ENCODE peak calls at places on chromosomes 13 and 19, in ten cellular contexts. One of them, this sample, is unnamed.

GRCh38 chr19:33348301-33349010 is 25.1 kb upstream of the CEBPG start:
- DNase-seq in CD8-positive, alpha-beta memory T cell: no peak
- DNase-seq in PC-9: no peak
- DNase-seq in MG63: peak
- DNase-seq in fibroblast of lung: no peak
- DNase-seq in mucosa of descending colon: no peak
- DNase-seq in fibroblast of mammary gland: peak
- DNase-seq in AG09309: peak
- DNase-seq in fibroblast of pulmonary artery: peak
- DNase-seq in thyroid gland: peak
- DNase-seq in this sample: no peak

GRCh38 chr19:38319421-38320258 is at the start of gene KCNK6:
- DNase-seq in CD8-positive, alpha-beta memory T cell: peak
- DNase-seq in PC-9: no peak
- DNase-seq in MG63: peak
- DNase-seq in fibroblast of lung: peak
- DNase-seq in mucosa of descending colon: peak
- DNase-seq in fibroblast of mammary gland: peak
- DNase-seq in AG09309: no peak
- DNase-seq in fibroblast of pulmonary artery: peak
- DNase-seq in thyroid gland: peak
- DNase-seq in this sample: no peak

GRCh38 chr19:29694669-29695627 is 20.1 kb downstream of the C19orf12 start:
- DNase-seq in CD8-positive, alpha-beta memory T cell: peak
- DNase-seq in PC-9: peak
- DNase-seq in MG63: peak
- DNase-seq in fibroblast of lung: peak
- DNase-seq in mucosa of descending colon: peak
- DNase-seq in fibroblast of mammary gland: peak
- DNase-seq in AG09309: peak
- DNase-seq in fibroblast of pulmonary artery: peak
- DNase-seq in thyroid gland: peak
- DNase-seq in this sample: no peak

GRCh38 chr13:79429309-79429708 is 23.3 kb upstream of the RBM26 start:
- DNase-seq in CD8-positive, alpha-beta memory T cell: no peak
- DNase-seq in PC-9: no peak
- DNase-seq in MG63: no peak
- DNase-seq in fibroblast of lung: no peak
- DNase-seq in mucosa of descending colon: no peak
- DNase-seq in fibroblast of mammary gland: no peak
- DNase-seq in AG09309: no peak
- DNase-seq in fibroblast of pulmonary artery: no peak
- DNase-seq in thyroid gland: no peak
- DNase-seq in this sample: no peak

GRCh38 chr13:112668924-112669323 is 20.9 kb upstream of the ATP11A start:
- DNase-seq in CD8-positive, alpha-beta memory T cell: no peak
- DNase-seq in PC-9: no peak
- DNase-seq in MG63: no peak
- DNase-seq in fibroblast of lung: no peak
- DNase-seq in mucosa of descending colon: no peak
- DNase-seq in fibroblast of mammary gland: no peak
- DNase-seq in AG09309: no peak
- DNase-seq in fibroblast of pulmonary artery: no peak
- DNase-seq in thyroid gland: no peak
- DNase-seq in this sample: no peak

GRCh38 chr19:660793-661426 is 2.1 kb downstream of the RNF126 start:
- DNase-seq in CD8-positive, alpha-beta memory T cell: no peak
- DNase-seq in PC-9: no peak
- DNase-seq in MG63: no peak
- DNase-seq in fibroblast of lung: no peak
- DNase-seq in mucosa of descending colon: peak
- DNase-seq in fibroblast of mammary gland: no peak
- DNase-seq in AG09309: no peak
- DNase-seq in fibroblast of pulmonary artery: no peak
- DNase-seq in thyroid gland: no peak
- DNase-seq in this sample: no peak

GRCh38 chr19:38839816-38840582 is 8.4 kb upstream of the ECH1 start:
- DNase-seq in CD8-positive, alpha-beta memory T cell: no peak
- DNase-seq in PC-9: no peak
- DNase-seq in MG63: no peak
- DNase-seq in fibroblast of lung: no peak
- DNase-seq in mucosa of descending colon: no peak
- DNase-seq in fibroblast of mammary gland: no peak
- DNase-seq in AG09309: no peak
- DNase-seq in fibroblast of pulmonary artery: no peak
- DNase-seq in thyroid gland: no peak
- DNase-seq in this sample: no peak

GRCh38 chr13:89496478-89496877 is 1825.3 kb downstream of the SLITRK5 start:
- DNase-seq in CD8-positive, alpha-beta memory T cell: no peak
- DNase-seq in PC-9: no peak
- DNase-seq in MG63: no peak
- DNase-seq in fibroblast of lung: no peak
- DNase-seq in mucosa of descending colon: no peak
- DNase-seq in fibroblast of mammary gland: no peak
- DNase-seq in AG09309: no peak
- DNase-seq in fibroblast of pulmonary artery: no peak
- DNase-seq in thyroid gland: no peak
- DNase-seq in this sample: no peak

GRCh38 chr13:79781829-79782540 is 301.0 kb downstream of the NDFIP2 start:
- DNase-seq in CD8-positive, alpha-beta memory T cell: no peak
- DNase-seq in PC-9: no peak
- DNase-seq in MG63: no peak
- DNase-seq in fibroblast of lung: no peak
- DNase-seq in mucosa of descending colon: no peak
- DNase-seq in fibroblast of mammary gland: no peak
- DNase-seq in AG09309: no peak
- DNase-seq in fibroblast of pulmonary artery: no peak
- DNase-seq in thyroid gland: no peak
- DNase-seq in this sample: no peak

DNA sequence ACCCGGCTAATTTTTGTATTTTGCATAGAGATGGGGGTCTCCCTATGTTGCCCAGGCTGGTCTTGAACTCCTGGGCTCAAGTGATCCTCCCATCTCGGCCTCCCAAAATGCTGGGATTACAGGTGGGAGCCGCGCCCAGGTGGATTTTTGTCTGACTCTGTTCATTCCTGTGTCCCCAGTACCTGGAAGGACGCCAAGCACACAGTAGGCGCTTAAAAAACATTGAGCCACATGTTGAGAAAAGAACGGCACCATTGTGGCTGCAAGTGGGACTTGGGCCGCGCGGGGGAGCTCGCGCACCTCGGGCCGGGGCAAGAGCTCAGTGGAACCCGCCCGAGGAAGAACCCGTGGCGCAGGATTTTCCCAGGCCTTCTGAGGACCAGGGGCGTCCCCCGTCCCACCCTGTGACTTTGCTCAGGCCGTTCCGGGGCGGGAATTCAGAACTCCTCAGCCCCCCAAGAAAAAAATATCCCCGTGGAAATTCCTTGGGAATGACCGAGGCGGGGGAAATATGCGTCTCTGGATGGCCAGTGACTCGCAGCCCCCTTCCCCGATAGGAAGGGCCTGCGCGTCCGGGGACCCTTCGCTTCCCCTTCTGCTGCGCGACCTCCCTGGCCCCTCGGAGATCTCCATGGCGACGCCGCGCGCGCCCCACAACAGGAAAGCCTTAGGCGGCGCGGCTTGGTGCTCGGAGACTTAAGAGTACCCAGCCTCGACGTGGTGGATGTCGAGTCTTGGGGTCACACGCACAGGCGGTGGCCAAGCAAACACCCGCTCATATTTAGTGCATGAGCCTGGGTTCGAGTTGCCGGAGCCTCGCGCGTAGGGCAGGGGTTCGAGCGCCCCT is 1.4 kb upstream of the ICAM1 start:
- DNase-seq in CD8-positive, alpha-beta memory T cell: peak
- DNase-seq in PC-9: peak
- DNase-seq in MG63: peak
- DNase-seq in fibroblast of lung: peak
- DNase-seq in mucosa of descending colon: peak
- DNase-seq in fibroblast of mammary gland: peak
- DNase-seq in AG09309: no peak
- DNase-seq in fibroblast of pulmonary artery: peak
- DNase-seq in thyroid gland: peak
- DNase-seq in this sample: no peak
- H3K4me3 ChIP-seq in CD8-positive, alpha-beta memory T cell: peak
- H3K4me3 ChIP-seq in PC-9: peak
- H3K4me3 ChIP-seq in MG63: peak
- H3K4me3 ChIP-seq in fibroblast of lung: no peak
- H3K4me3 ChIP-seq in mucosa of descending colon: no peak
- H3K4me3 ChIP-seq in fibroblast of mammary gland: peak
- H3K4me3 ChIP-seq in AG09309: peak
- H3K4me3 ChIP-seq in fibroblast of pulmonary artery: peak
- H3K4me3 ChIP-seq in thyroid gland: peak
- H3K4me3 ChIP-seq in this sample: no peak

GRCh38 chr19:12485571-12485970 is 955 bp upstream of the ZNF709 start:
- DNase-seq in CD8-positive, alpha-beta memory T cell: no peak
- DNase-seq in PC-9: no peak
- DNase-seq in MG63: no peak
- DNase-seq in fibroblast of lung: no peak
- DNase-seq in mucosa of descending colon: no peak
- DNase-seq in fibroblast of mammary gland: no peak
- DNase-seq in AG09309: no peak
- DNase-seq in fibroblast of pulmonary artery: no peak
- DNase-seq in thyroid gland: no peak
- DNase-seq in this sample: no peak
- H3K4me3 ChIP-seq in CD8-positive, alpha-beta memory T cell: no peak
- H3K4me3 ChIP-seq in PC-9: no peak
- H3K4me3 ChIP-seq in MG63: no peak
- H3K4me3 ChIP-seq in fibroblast of lung: no peak
- H3K4me3 ChIP-seq in mucosa of descending colon: no peak
- H3K4me3 ChIP-seq in fibroblast of mammary gland: no peak
- H3K4me3 ChIP-seq in AG09309: no peak
- H3K4me3 ChIP-seq in fibroblast of pulmonary artery: no peak
- H3K4me3 ChIP-seq in thyroid gland: no peak
- H3K4me3 ChIP-seq in this sample: no peak

DNA sequence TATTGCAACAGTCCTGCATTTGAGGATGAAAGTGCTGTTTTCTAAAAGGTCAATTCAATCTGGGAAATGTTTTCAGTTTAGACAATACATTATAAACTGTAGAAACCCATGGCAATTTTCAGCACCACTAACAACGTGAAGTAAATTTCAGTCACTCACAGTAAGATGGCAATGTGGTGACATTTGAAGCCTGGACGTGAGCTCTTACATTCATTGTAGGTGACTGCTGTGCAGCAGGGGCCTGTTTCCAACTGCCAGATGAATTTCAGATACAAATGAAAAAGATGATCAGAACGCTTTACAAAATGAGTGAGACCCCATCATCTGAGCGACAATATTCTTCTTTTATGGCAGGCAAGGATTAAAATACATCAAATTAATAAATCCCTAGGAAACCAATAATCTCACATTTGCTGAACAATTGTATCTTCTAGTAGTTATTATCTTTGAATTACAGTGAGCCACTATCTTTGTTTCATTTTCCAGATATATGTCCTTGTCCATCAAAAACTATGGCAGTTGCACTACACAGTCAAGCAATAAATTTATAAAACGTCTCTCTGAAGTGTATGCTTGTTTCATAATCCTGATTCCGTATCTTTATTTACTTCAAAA is 1816.8 kb downstream of the OLFM4 start:
- DNase-seq in CD8-positive, alpha-beta memory T cell: no peak
- DNase-seq in PC-9: no peak
- DNase-seq in MG63: no peak
- DNase-seq in fibroblast of lung: no peak
- DNase-seq in mucosa of descending colon: no peak
- DNase-seq in fibroblast of mammary gland: no peak
- DNase-seq in AG09309: no peak
- DNase-seq in fibroblast of pulmonary artery: no peak
- DNase-seq in thyroid gland: no peak
- DNase-seq in this sample: no peak
- H3K4me3 ChIP-seq in CD8-positive, alpha-beta memory T cell: no peak
- H3K4me3 ChIP-seq in PC-9: no peak
- H3K4me3 ChIP-seq in MG63: no peak
- H3K4me3 ChIP-seq in fibroblast of lung: no peak
- H3K4me3 ChIP-seq in mucosa of descending colon: no peak
- H3K4me3 ChIP-seq in fibroblast of mammary gland: no peak
- H3K4me3 ChIP-seq in AG09309: no peak
- H3K4me3 ChIP-seq in fibroblast of pulmonary artery: no peak
- H3K4me3 ChIP-seq in thyroid gland: no peak
- H3K4me3 ChIP-seq in this sample: no peak

GRCh38 chr19:6743071-6743470 is 3.6 kb downstream of the TRIP10 start:
- DNase-seq in CD8-positive, alpha-beta memory T cell: no peak
- DNase-seq in PC-9: no peak
- DNase-seq in MG63: no peak
- DNase-seq in fibroblast of lung: peak
- DNase-seq in mucosa of descending colon: no peak
- DNase-seq in fibroblast of mammary gland: no peak
- DNase-seq in AG09309: no peak
- DNase-seq in fibroblast of pulmonary artery: no peak
- DNase-seq in thyroid gland: no peak
- DNase-seq in this sample: no peak

GRCh38 chr19:6744381-6745288 is 5.2 kb downstream of the TRIP10 start:
- DNase-seq in CD8-positive, alpha-beta memory T cell: no peak
- DNase-seq in PC-9: peak
- DNase-seq in MG63: no peak
- DNase-seq in fibroblast of lung: peak
- DNase-seq in mucosa of descending colon: peak
- DNase-seq in fibroblast of mammary gland: peak
- DNase-seq in AG09309: no peak
- DNase-seq in fibroblast of pulmonary artery: peak
- DNase-seq in thyroid gland: peak
- DNase-seq in this sample: peak

GRCh38 chr19:6740589-6741348 is 1.3 kb downstream of the TRIP10 start:
- DNase-seq in CD8-positive, alpha-beta memory T cell: no peak
- DNase-seq in PC-9: peak
- DNase-seq in MG63: peak
- DNase-seq in fibroblast of lung: peak
- DNase-seq in mucosa of descending colon: peak
- DNase-seq in fibroblast of mammary gland: peak
- DNase-seq in AG09309: no peak
- DNase-seq in fibroblast of pulmonary artery: no peak
- DNase-seq in thyroid gland: peak
- DNase-seq in this sample: no peak

GRCh38 chr19:6745965-6746364 is 6.5 kb downstream of the TRIP10 start:
- DNase-seq in CD8-positive, alpha-beta memory T cell: no peak
- DNase-seq in PC-9: no peak
- DNase-seq in MG63: no peak
- DNase-seq in fibroblast of lung: no peak
- DNase-seq in mucosa of descending colon: no peak
- DNase-seq in fibroblast of mammary gland: no peak
- DNase-seq in AG09309: no peak
- DNase-seq in fibroblast of pulmonary artery: no peak
- DNase-seq in thyroid gland: no peak
- DNase-seq in this sample: no peak

DNA sequence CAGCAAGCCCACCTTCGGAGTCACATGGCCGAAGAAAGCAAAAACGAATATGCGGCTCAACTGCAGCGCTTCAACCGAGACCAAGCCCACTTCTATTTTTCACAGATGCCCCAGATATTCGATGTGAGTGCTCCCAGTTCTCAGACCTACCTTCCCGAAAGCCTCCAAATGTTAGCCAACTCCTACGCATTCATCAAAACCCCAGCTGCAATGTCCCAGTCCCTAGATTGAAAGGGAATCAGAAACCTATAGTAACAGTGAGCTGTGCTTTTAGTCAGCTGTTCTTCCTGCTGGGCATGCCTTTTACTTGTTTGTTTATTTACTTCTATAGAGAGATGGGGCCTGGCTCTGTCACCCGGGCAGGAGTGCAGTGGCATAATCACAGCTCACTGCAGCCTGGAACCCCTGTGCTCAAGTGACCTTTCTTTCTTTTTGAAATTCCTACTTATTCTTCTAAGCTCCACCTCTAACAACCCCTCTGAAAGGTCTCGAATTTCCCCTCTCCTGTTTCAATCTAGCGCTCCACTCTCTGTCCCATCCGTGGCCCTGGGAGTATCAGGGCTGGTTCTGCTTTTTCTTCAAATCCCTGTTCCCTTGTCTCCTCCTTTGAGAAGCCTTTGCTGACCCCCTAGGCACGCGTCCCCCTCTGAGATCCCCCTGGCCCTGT is 4.4 kb downstream of the TRIP10 start:
- DNase-seq in CD8-positive, alpha-beta memory T cell: no peak
- DNase-seq in PC-9: peak
- DNase-seq in MG63: no peak
- DNase-seq in fibroblast of lung: peak
- DNase-seq in mucosa of descending colon: no peak
- DNase-seq in fibroblast of mammary gland: peak
- DNase-seq in AG09309: no peak
- DNase-seq in fibroblast of pulmonary artery: peak
- DNase-seq in thyroid gland: no peak
- DNase-seq in this sample: no peak
- H3K4me3 ChIP-seq in CD8-positive, alpha-beta memory T cell: no peak
- H3K4me3 ChIP-seq in PC-9: peak
- H3K4me3 ChIP-seq in MG63: no peak
- H3K4me3 ChIP-seq in fibroblast of lung: no peak
- H3K4me3 ChIP-seq in mucosa of descending colon: no peak
- H3K4me3 ChIP-seq in fibroblast of mammary gland: peak
- H3K4me3 ChIP-seq in AG09309: no peak
- H3K4me3 ChIP-seq in fibroblast of pulmonary artery: peak
- H3K4me3 ChIP-seq in thyroid gland: no peak
- H3K4me3 ChIP-seq in this sample: peak